ENCODE peak calls at places on chromosomes 7 and 10, in ten cellular contexts. One of them, this sample, is unnamed.

GRCh38 chr10:24894309-24894708 is 58.1 kb downstream of the PRTFDC1 start:
- DNase-seq in uterus: no peak
- DNase-seq in adrenal gland: peak
- DNase-seq in transverse colon: no peak
- DNase-seq in A549: no peak
- DNase-seq in stomach: no peak
- DNase-seq in endothelial cell of umbilical vein: peak
- DNase-seq in tibial nerve: no peak
- DNase-seq in IMR-90: peak
- DNase-seq in suprapubic skin: no peak
- DNase-seq in this sample: no peak

GRCh38 chr7:97078023-97078988 is 39.2 kb upstream of the SDHAF3 start:
- DNase-seq in endothelial cell of umbilical vein: no peak
- DNase-seq in IMR-90: no peak
- DNase-seq in suprapubic skin: no peak
- DNase-seq in uterus: no peak
- DNase-seq in A549: no peak
- DNase-seq in stomach: no peak
- DNase-seq in transverse colon: no peak
- DNase-seq in tibial nerve: no peak
- DNase-seq in adrenal gland: no peak
- DNase-seq in this sample: no peak

GRCh38 chr7:37376386-37376785 is 72.3 kb downstream of the ELMO1 start:
- DNase-seq in endothelial cell of umbilical vein: no peak
- DNase-seq in A549: no peak
- DNase-seq in suprapubic skin: no peak
- DNase-seq in tibial nerve: no peak
- DNase-seq in IMR-90: no peak
- DNase-seq in adrenal gland: no peak
- DNase-seq in uterus: no peak
- DNase-seq in transverse colon: no peak
- DNase-seq in stomach: no peak
- DNase-seq in this sample: no peak

GRCh38 chr7:499853-500485 is 19.7 kb downstream of the PDGFA start:
- DNase-seq in endothelial cell of umbilical vein: no peak
- DNase-seq in adrenal gland: no peak
- DNase-seq in A549: no peak
- DNase-seq in tibial nerve: no peak
- DNase-seq in stomach: no peak
- DNase-seq in IMR-90: no peak
- DNase-seq in suprapubic skin: no peak
- DNase-seq in transverse colon: no peak
- DNase-seq in uterus: no peak
- DNase-seq in this sample: no peak

GRCh38 chr7:128170461-128170860 is 70.6 kb upstream of the LEP start:
- DNase-seq in suprapubic skin: no peak
- DNase-seq in uterus: no peak
- DNase-seq in adrenal gland: no peak
- DNase-seq in IMR-90: no peak
- DNase-seq in A549: no peak
- DNase-seq in tibial nerve: no peak
- DNase-seq in stomach: no peak
- DNase-seq in transverse colon: no peak
- DNase-seq in endothelial cell of umbilical vein: no peak
- DNase-seq in this sample: no peak

GRCh38 chr7:29327455-29327854 is 132.9 kb downstream of the CHN2 start:
- DNase-seq in stomach: no peak
- DNase-seq in uterus: no peak
- DNase-seq in endothelial cell of umbilical vein: no peak
- DNase-seq in adrenal gland: no peak
- DNase-seq in transverse colon: no peak
- DNase-seq in suprapubic skin: no peak
- DNase-seq in tibial nerve: no peak
- DNase-seq in IMR-90: no peak
- DNase-seq in A549: no peak
- DNase-seq in this sample: no peak

GRCh38 chr10:123855013-123855684 is 36.5 kb downstream of the CPXM2 start:
- DNase-seq in A549: no peak
- DNase-seq in adrenal gland: no peak
- DNase-seq in endothelial cell of umbilical vein: no peak
- DNase-seq in stomach: no peak
- DNase-seq in suprapubic skin: no peak
- DNase-seq in IMR-90: no peak
- DNase-seq in transverse colon: no peak
- DNase-seq in uterus: no peak
- DNase-seq in tibial nerve: no peak
- DNase-seq in this sample: no peak

GRCh38 chr7:52639126-52639525 is 396.3 kb upstream of the POM121L12 start:
- DNase-seq in transverse colon: no peak
- DNase-seq in suprapubic skin: no peak
- DNase-seq in IMR-90: no peak
- DNase-seq in tibial nerve: no peak
- DNase-seq in A549: no peak
- DNase-seq in adrenal gland: no peak
- DNase-seq in stomach: no peak
- DNase-seq in endothelial cell of umbilical vein: no peak
- DNase-seq in uterus: no peak
- DNase-seq in this sample: no peak

GRCh38 chr10:103491729-103492364 is 1.7 kb upstream of the NEURL1 start:
- DNase-seq in A549: peak
- DNase-seq in adrenal gland: peak
- DNase-seq in transverse colon: no peak
- DNase-seq in uterus: peak
- DNase-seq in suprapubic skin: no peak
- DNase-seq in stomach: no peak
- DNase-seq in tibial nerve: no peak
- DNase-seq in endothelial cell of umbilical vein: peak
- DNase-seq in IMR-90: peak
- DNase-seq in this sample: no peak

GRCh38 chr7:27600247-27600646 is 62.4 kb downstream of the HIBADH start:
- DNase-seq in endothelial cell of umbilical vein: no peak
- DNase-seq in A549: no peak
- DNase-seq in transverse colon: no peak
- DNase-seq in adrenal gland: no peak
- DNase-seq in suprapubic skin: no peak
- DNase-seq in tibial nerve: no peak
- DNase-seq in stomach: no peak
- DNase-seq in uterus: no peak
- DNase-seq in IMR-90: no peak
- DNase-seq in this sample: no peak

GRCh38 chr10:126013489-126014281 is 117.3 kb downstream of the FANK1 start:
- DNase-seq in uterus: no peak
- DNase-seq in IMR-90: peak
- DNase-seq in stomach: no peak
- DNase-seq in A549: peak
- DNase-seq in transverse colon: no peak
- DNase-seq in adrenal gland: no peak
- DNase-seq in endothelial cell of umbilical vein: peak
- DNase-seq in tibial nerve: no peak
- DNase-seq in suprapubic skin: no peak
- DNase-seq in this sample: no peak

GRCh38 chr10:11181996-11182395 is 164.3 kb downstream of the CELF2 start:
- DNase-seq in suprapubic skin: no peak
- DNase-seq in A549: no peak
- DNase-seq in endothelial cell of umbilical vein: no peak
- DNase-seq in tibial nerve: no peak
- DNase-seq in adrenal gland: no peak
- DNase-seq in transverse colon: no peak
- DNase-seq in uterus: no peak
- DNase-seq in stomach: no peak
- DNase-seq in IMR-90: no peak
- DNase-seq in this sample: no peak

DNA sequence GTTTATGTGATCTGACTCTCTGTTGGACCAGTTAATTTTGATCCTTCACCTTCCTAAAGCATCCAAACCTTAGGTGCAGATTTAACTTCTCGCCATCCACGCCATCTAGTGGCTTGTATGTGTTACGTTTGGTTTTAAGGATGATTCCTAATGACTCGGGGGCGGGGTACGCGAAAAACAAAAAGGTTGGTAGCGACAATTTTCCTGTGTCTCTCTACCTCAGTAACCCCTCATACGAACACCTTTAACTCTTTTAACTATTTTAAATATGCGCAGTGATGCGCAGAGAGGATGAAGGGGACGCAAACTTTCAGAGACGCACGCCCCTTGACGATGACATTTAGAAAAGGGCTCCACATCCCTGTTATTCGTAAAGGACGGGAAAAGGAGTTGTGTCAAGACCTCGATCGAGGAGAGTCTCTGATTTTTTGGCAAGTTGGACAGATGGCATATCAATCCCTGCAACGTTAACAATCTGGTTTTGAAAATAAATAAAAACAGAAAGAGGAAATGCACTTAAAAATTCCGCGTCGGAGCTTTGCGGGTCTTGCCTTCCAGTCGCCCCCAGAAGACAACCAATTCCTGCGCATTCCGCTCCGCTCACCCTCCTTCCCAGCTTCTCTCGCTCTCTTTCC is 597 bp upstream of the KCND2 start:
- DNase-seq in uterus: peak
- DNase-seq in endothelial cell of umbilical vein: peak
- DNase-seq in stomach: no peak
- DNase-seq in adrenal gland: no peak
- DNase-seq in IMR-90: peak
- DNase-seq in tibial nerve: no peak
- DNase-seq in transverse colon: no peak
- DNase-seq in suprapubic skin: no peak
- DNase-seq in A549: peak
- DNase-seq in this sample: no peak
- TF ChIP-seq CTCF in uterus: peak
- TF ChIP-seq CTCF in endothelial cell of umbilical vein: peak
- TF ChIP-seq CTCF in stomach: peak
- TF ChIP-seq CTCF in adrenal gland: peak
- TF ChIP-seq CTCF in IMR-90: peak
- TF ChIP-seq CTCF in tibial nerve: peak
- TF ChIP-seq CTCF in transverse colon: peak
- TF ChIP-seq CTCF in suprapubic skin: peak
- TF ChIP-seq CTCF in A549: peak
- TF ChIP-seq CTCF in this sample: no peak

GRCh38 chr7:77199008-77199966 is at the start of gene FGL2:
- DNase-seq in suprapubic skin: peak
- DNase-seq in transverse colon: peak
- DNase-seq in A549: no peak
- DNase-seq in IMR-90: peak
- DNase-seq in adrenal gland: peak
- DNase-seq in endothelial cell of umbilical vein: no peak
- DNase-seq in uterus: peak
- DNase-seq in tibial nerve: peak
- DNase-seq in stomach: peak
- DNase-seq in this sample: peak
- TF ChIP-seq POLR2A in suprapubic skin: peak
- TF ChIP-seq POLR2A in transverse colon: peak
- TF ChIP-seq POLR2A in A549: no peak
- TF ChIP-seq POLR2A in IMR-90: no peak
- TF ChIP-seq POLR2A in adrenal gland: peak
- TF ChIP-seq POLR2A in endothelial cell of umbilical vein: no peak
- TF ChIP-seq POLR2A in uterus: no peak
- TF ChIP-seq POLR2A in tibial nerve: peak
- TF ChIP-seq POLR2A in stomach: no peak
- TF ChIP-seq POLR2A in this sample: no peak

GRCh38 chr10:35079267-35079666 is 10.9 kb downstream of the CUL2 start:
- DNase-seq in IMR-90: no peak
- DNase-seq in suprapubic skin: no peak
- DNase-seq in transverse colon: no peak
- DNase-seq in endothelial cell of umbilical vein: no peak
- DNase-seq in tibial nerve: no peak
- DNase-seq in uterus: no peak
- DNase-seq in stomach: no peak
- DNase-seq in adrenal gland: no peak
- DNase-seq in A549: no peak
- DNase-seq in this sample: no peak
- H3K4me3 ChIP-seq in IMR-90: no peak
- H3K4me3 ChIP-seq in suprapubic skin: no peak
- H3K4me3 ChIP-seq in transverse colon: no peak
- H3K4me3 ChIP-seq in endothelial cell of umbilical vein: no peak
- H3K4me3 ChIP-seq in tibial nerve: no peak
- H3K4me3 ChIP-seq in uterus: no peak
- H3K4me3 ChIP-seq in stomach: no peak
- H3K4me3 ChIP-seq in adrenal gland: no peak
- H3K4me3 ChIP-seq in A549: no peak
- H3K4me3 ChIP-seq in this sample: no peak

GRCh38 chr7:139339698-139340036 is 1.5 kb upstream of the FMC1 start:
- DNase-seq in stomach: no peak
- DNase-seq in IMR-90: no peak
- DNase-seq in tibial nerve: no peak
- DNase-seq in endothelial cell of umbilical vein: no peak
- DNase-seq in adrenal gland: no peak
- DNase-seq in uterus: no peak
- DNase-seq in A549: no peak
- DNase-seq in transverse colon: no peak
- DNase-seq in suprapubic skin: no peak
- DNase-seq in this sample: no peak

GRCh38 chr7:139340037-139340807 is 915 bp upstream of the FMC1 start:
- DNase-seq in suprapubic skin: peak
- DNase-seq in stomach: peak
- DNase-seq in uterus: peak
- DNase-seq in A549: peak
- DNase-seq in adrenal gland: peak
- DNase-seq in IMR-90: peak
- DNase-seq in transverse colon: peak
- DNase-seq in endothelial cell of umbilical vein: peak
- DNase-seq in tibial nerve: peak
- DNase-seq in this sample: peak

GRCh38 chr7:139340808-139341057 is 404 bp upstream of the FMC1 start:
- DNase-seq in stomach: no peak
- DNase-seq in adrenal gland: no peak
- DNase-seq in tibial nerve: peak
- DNase-seq in A549: no peak
- DNase-seq in IMR-90: no peak
- DNase-seq in transverse colon: no peak
- DNase-seq in endothelial cell of umbilical vein: no peak
- DNase-seq in suprapubic skin: peak
- DNase-seq in uterus: peak
- DNase-seq in this sample: no peak

GRCh38 chr7:139341776-139342244 is 673 bp downstream of the FMC1 start:
- DNase-seq in uterus: no peak
- DNase-seq in transverse colon: no peak
- DNase-seq in tibial nerve: no peak
- DNase-seq in adrenal gland: no peak
- DNase-seq in stomach: no peak
- DNase-seq in IMR-90: no peak
- DNase-seq in suprapubic skin: no peak
- DNase-seq in endothelial cell of umbilical vein: no peak
- DNase-seq in A549: peak
- DNase-seq in this sample: no peak

DNA sequence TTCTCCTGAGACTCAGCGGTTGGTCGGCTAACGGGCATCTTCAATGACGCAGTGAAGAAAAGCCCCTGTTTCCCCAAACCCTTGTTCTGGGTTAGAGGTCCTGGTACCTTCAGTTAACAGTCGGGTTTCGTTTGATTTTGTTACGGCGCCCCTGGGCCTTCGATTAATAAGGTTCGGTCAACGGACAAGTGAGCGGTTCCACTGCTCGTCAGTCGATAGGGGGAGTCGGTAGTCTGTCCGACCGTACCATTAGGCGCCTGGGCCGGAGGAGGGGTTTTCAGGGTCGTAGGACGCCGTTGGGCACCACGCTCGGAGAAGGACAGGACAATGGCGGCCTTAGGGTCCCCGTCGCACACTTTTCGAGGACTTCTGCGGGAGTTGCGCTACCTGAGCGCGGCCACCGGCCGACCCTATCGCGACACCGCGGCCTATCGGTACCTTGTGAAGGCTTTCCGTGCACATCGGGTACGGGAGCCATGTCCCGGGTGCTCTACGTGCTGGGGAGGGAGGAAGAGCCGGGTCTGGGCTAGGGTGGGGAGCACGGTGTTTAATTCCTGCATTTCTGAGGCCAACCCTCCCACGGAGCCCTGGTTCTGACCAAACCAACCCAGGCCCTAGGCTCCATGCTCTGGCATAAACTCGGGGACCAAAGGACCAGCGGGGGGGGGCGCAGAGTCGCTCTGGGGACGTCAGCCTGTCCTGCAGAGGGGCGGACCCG is at the start of gene FMC1:
- DNase-seq in A549: peak
- DNase-seq in transverse colon: peak
- DNase-seq in uterus: peak
- DNase-seq in stomach: peak
- DNase-seq in adrenal gland: peak
- DNase-seq in tibial nerve: peak
- DNase-seq in endothelial cell of umbilical vein: peak
- DNase-seq in suprapubic skin: peak
- DNase-seq in IMR-90: peak
- DNase-seq in this sample: peak
- TF ChIP-seq CTCF in A549: no peak
- TF ChIP-seq CTCF in transverse colon: peak
- TF ChIP-seq CTCF in uterus: peak
- TF ChIP-seq CTCF in stomach: peak
- TF ChIP-seq CTCF in adrenal gland: peak
- TF ChIP-seq CTCF in tibial nerve: peak
- TF ChIP-seq CTCF in endothelial cell of umbilical vein: no peak
- TF ChIP-seq CTCF in suprapubic skin: peak
- TF ChIP-seq CTCF in IMR-90: peak
- TF ChIP-seq CTCF in this sample: peak

This sample was measured in lower leg skin.